ENCODE peak calls at places on chromosome 6, in nine cellular contexts. K is AML-193; F is ecto neural progenitor cell; P is astrocyte of the spinal cord; C is substantia nigra; M is amygdala; L is pancreas; U is activated CD8-positive, alpha-beta memory T cell treated with anti-CD3 and anti-CD28 coated beads, Interleukin-2, amount 50 U/mL, for 48 hours; Y is IMR-90. N is an unnamed sample.

GRCh38 chr6:161010418-161010817 is 18.8 kb downstream of the MAP3K4 start:
- DNase-seq in K (no peak), F (no peak), P (peak), C (no peak), M (no peak), L (no peak), U (no peak), Y (peak), N (peak)

GRCh38 chr6:113381957-113382356 is 475.2 kb upstream of the MARCKS start:
- DNase-seq in K (peak), F (no peak), P (peak), C (no peak), M (no peak), L (peak), U (no peak), Y (peak), N (peak)

GRCh38 chr6:26388014-26388413 is 5.1 kb downstream of the BTN2A2 start:
- DNase-seq in K (no peak), F (no peak), P (no peak), C (no peak), M (no peak), L (no peak), U (no peak), Y (no peak), N (no peak)

GRCh38 chr6:105515054-105515453 is 112.2 kb upstream of the PREP start:
- DNase-seq in K (no peak), F (no peak), P (no peak), C (no peak), M (no peak), L (no peak), U (no peak), Y (no peak), N (no peak)

GRCh38 chr6:33935439-33936080 is 131.8 kb upstream of the MLN start:
- DNase-seq in K (no peak), F (no peak), P (no peak), C (no peak), M (no peak), L (no peak), U (no peak), Y (no peak), N (no peak)

GRCh38 chr6:20197251-20197650 is 15.0 kb downstream of the MBOAT1 start:
- DNase-seq in K (no peak), F (no peak), P (no peak), C (no peak), M (no peak), L (no peak), U (no peak), Y (no peak), N (no peak)

GRCh38 chr6:125316621-125317020 is 14.9 kb upstream of the HDDC2 start:
- DNase-seq in K (no peak), F (no peak), P (peak), C (peak), M (peak), L (no peak), U (no peak), Y (no peak), N (no peak)

GRCh38 chr6:146944809-146945208 is 259.4 kb upstream of the STXBP5 start:
- DNase-seq in K (no peak), F (no peak), P (no peak), C (no peak), M (no peak), L (no peak), U (no peak), Y (no peak), N (no peak)

GRCh38 chr6:100078509-100078908 is 84.5 kb upstream of the MCHR2 start:
- DNase-seq in K (no peak), F (peak), P (peak), C (peak), M (no peak), L (no peak), U (no peak), Y (peak), N (peak)

GRCh38 chr6:111898452-111898851 is 25.2 kb upstream of the FYN start:
- DNase-seq in K (no peak), F (peak), P (no peak), C (no peak), M (no peak), L (no peak), U (no peak), Y (no peak), N (no peak)

GRCh38 chr6:144365176-144365710 is 80.1 kb downstream of the UTRN start:
- DNase-seq in K (no peak), F (no peak), P (no peak), C (no peak), M (no peak), L (no peak), U (no peak), Y (peak), N (no peak)

GRCh38 chr6:33001685-33002084 is 7.7 kb downstream of the HLA-DOA start:
- DNase-seq in K (no peak), F (no peak), P (no peak), C (no peak), M (no peak), L (no peak), U (no peak), Y (no peak), N (no peak)

N was measured in amniotic epithelial cell.